ENCODE peak calls at places on chromosomes 4 and X, in five cellular contexts. One of them, this sample, is unnamed.

GRCh38 chr4:111854494-111855087 is 290.7 kb upstream of the FAM241A start:
- DNase-seq in A549: peak
- DNase-seq in IMR-90: peak
- DNase-seq in K562: peak
- DNase-seq in HepG2: peak
- DNase-seq in this sample: peak

GRCh38 chr4:16582526-16582925 is 315.9 kb downstream of the LDB2 start:
- DNase-seq in A549: no peak
- DNase-seq in K562: peak
- DNase-seq in IMR-90: no peak
- DNase-seq in HepG2: no peak
- DNase-seq in this sample: peak

GRCh38 chrX:130082244-130083106 is 27.8 kb downstream of the ELF4 start:
- DNase-seq in HepG2: no peak
- DNase-seq in A549: no peak
- DNase-seq in IMR-90: no peak
- DNase-seq in K562: peak
- DNase-seq in this sample: no peak

GRCh38 chr4:654526-654845 is 19.6 kb downstream of the ATP5ME start:
- DNase-seq in IMR-90: no peak
- DNase-seq in A549: no peak
- DNase-seq in K562: no peak
- DNase-seq in HepG2: no peak
- DNase-seq in this sample: no peak

GRCh38 chrX:141176586-141177451 is at the start of gene LDOC1:
- DNase-seq in A549: peak
- DNase-seq in K562: peak
- DNase-seq in IMR-90: peak
- DNase-seq in HepG2: no peak
- DNase-seq in this sample: peak

GRCh38 chr4:80187677-80188076 is 9.6 kb upstream of the PRDM8 start:
- DNase-seq in HepG2: no peak
- DNase-seq in IMR-90: no peak
- DNase-seq in K562: no peak
- DNase-seq in A549: no peak
- DNase-seq in this sample: no peak

GRCh38 chrX:139881130-139881529 is 51.7 kb downstream of the ATP11C start:
- DNase-seq in A549: no peak
- DNase-seq in IMR-90: peak
- DNase-seq in HepG2: no peak
- DNase-seq in K562: no peak
- DNase-seq in this sample: peak

GRCh38 chr4:142512161-142512560 is 333.9 kb downstream of the INPP4B start:
- DNase-seq in K562: no peak
- DNase-seq in HepG2: no peak
- DNase-seq in A549: no peak
- DNase-seq in IMR-90: peak
- DNase-seq in this sample: no peak

GRCh38 chr4:106996490-106996889 is 39.6 kb downstream of the DKK2 start:
- DNase-seq in A549: no peak
- DNase-seq in K562: no peak
- DNase-seq in HepG2: no peak
- DNase-seq in IMR-90: no peak
- DNase-seq in this sample: no peak

GRCh38 chr4:89056292-89056952 is 563 bp downstream of the FAM13A start:
- DNase-seq in A549: no peak
- DNase-seq in K562: no peak
- DNase-seq in HepG2: no peak
- DNase-seq in IMR-90: no peak
- DNase-seq in this sample: no peak

DNA sequence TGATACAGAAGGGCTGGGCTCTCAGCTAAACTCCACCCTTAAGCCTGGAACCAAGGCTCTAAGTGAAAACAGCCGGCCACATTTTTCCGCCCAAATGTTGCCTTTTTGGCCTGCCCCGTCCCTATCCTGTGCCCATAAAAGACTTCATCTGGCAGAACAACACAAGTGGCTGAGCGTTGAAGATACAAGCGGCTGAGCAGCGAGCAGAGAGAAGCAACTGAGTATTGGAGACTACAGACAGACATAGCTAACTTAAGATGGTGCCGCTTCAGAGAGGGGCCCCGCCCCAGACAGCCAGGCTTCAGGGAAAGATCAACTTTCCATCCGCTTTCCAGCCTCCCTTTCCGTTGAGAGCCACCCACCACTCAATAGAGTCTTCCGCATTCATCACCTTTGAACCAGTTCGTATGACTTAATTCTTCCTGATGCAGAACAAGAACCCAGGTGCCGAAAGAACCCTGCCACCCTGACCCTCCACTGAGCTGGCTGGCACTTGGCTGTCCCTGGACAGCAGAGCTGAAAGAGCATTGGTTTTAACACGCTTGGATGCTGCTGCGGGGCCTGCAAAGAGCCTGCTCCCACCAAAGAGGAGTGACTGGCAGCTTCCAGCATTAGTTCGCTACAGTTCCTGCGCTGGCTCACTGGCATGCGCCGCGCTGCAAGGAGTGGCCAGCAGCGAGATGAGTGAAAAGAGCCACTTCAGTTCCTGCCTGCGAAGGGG is 853.2 kb upstream of the INTU start:
- DNase-seq in A549: no peak
- DNase-seq in HepG2: no peak
- DNase-seq in IMR-90: no peak
- DNase-seq in K562: peak
- DNase-seq in this sample: no peak
- H3K4me3 ChIP-seq in A549: no peak
- H3K4me3 ChIP-seq in HepG2: no peak
- H3K4me3 ChIP-seq in IMR-90: no peak
- H3K4me3 ChIP-seq in K562: peak
- H3K4me3 ChIP-seq in this sample: no peak

GRCh38 chr4:87659247-87659931 is 9.3 kb downstream of the DMP1 start:
- DNase-seq in K562: no peak
- DNase-seq in HepG2: no peak
- DNase-seq in A549: peak
- DNase-seq in IMR-90: no peak
- DNase-seq in this sample: no peak
- TF ChIP-seq RAD21 in K562: no peak
- TF ChIP-seq RAD21 in HepG2: no peak
- TF ChIP-seq RAD21 in A549: no peak
- TF ChIP-seq RAD21 in IMR-90: no peak
- TF ChIP-seq RAD21 in this sample: no peak

DNA sequence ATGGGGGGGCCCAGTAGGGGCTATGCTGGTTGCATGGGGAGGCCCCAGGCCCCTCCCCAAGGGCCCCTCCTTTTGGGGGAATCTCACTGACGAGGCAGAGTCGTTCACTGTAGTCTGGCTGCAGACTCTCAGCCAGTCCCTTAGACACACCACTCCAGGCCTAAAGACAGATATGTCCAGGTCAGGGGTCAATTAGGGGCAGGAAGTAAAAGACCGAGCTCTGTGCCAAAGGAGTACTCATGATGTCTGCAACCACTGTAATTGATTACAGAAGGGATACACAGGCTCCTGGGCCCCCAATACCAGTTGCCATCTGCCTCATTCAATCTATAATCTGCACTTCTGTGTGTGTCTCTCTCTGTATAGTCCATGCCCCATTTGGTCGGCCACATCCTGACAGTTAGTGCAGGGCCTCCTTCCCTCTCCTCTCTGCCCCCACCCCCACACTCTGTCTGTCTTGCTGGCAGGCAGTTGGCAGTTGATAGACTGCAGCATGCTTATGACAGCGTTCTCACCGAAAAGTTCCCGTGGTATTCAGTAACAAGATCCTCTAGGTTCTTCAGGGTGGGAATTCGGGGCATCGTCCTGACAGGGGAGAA is 1.3 kb upstream of the CXorf65 start:
- DNase-seq in A549: no peak
- DNase-seq in IMR-90: no peak
- DNase-seq in HepG2: no peak
- DNase-seq in K562: no peak
- DNase-seq in this sample: no peak
- H3K4me3 ChIP-seq in A549: no peak
- H3K4me3 ChIP-seq in IMR-90: no peak
- H3K4me3 ChIP-seq in HepG2: no peak
- H3K4me3 ChIP-seq in K562: no peak
- H3K4me3 ChIP-seq in this sample: no peak

GRCh38 chr4:185734214-185734613 is 77.8 kb downstream of the SORBS2 start:
- DNase-seq in HepG2: no peak
- DNase-seq in IMR-90: no peak
- DNase-seq in A549: no peak
- DNase-seq in K562: no peak
- DNase-seq in this sample: no peak
- TF ChIP-seq RAD21 in HepG2: no peak
- TF ChIP-seq RAD21 in IMR-90: no peak
- TF ChIP-seq RAD21 in A549: no peak
- TF ChIP-seq RAD21 in K562: no peak
- TF ChIP-seq RAD21 in this sample: no peak

This sample was measured in SK-N-SH.